ENCODE peak calls at places on chromosomes 4 and X, in ten cellular contexts. S, Y, T, G, A, J, I, D, L and Z are unnamed samples. For H3K9me3, the result is how much of the 10 kb centered on the place peaks cover.

GRCh38 chr4:183099537-183100297 is 660 bp downstream of the WWC2 start:
- DNase-seq in S (peak), Y (peak), T (peak), G (peak), A (no peak), J (peak), I (peak), D (no peak), L (peak), Z (peak)

GRCh38 chr4:88097301-88097700 is 61.1 kb downstream of the ABCG2 start:
- DNase-seq in S (no peak), Y (no peak), T (no peak), G (no peak), A (no peak), J (no peak), I (no peak), D (peak), L (no peak), Z (no peak)

GRCh38 chr4:70240192-70240591 is 2.2 kb upstream of the CSN3 start:
- DNase-seq in S (no peak), Y (no peak), T (no peak), G (peak), A (no peak), J (no peak), I (peak), D (peak), L (no peak), Z (no peak)

GRCh38 chrX:66007851-66008250 is 32.0 kb downstream of the VSIG4 start:
- DNase-seq in S (no peak), Y (no peak), T (no peak), G (no peak), A (no peak), J (no peak), I (no peak), D (no peak), L (no peak), Z (no peak)

GRCh38 chr4:114200026-114200425 is 220.6 kb upstream of the ARSJ start:
- DNase-seq in S (no peak), Y (no peak), T (no peak), G (peak), A (no peak), J (no peak), I (no peak), D (no peak), L (no peak), Z (no peak)

GRCh38 chr4:27474691-27475090 is 614.0 kb downstream of the STIM2 start:
- DNase-seq in S (no peak), Y (no peak), T (no peak), G (no peak), A (no peak), J (no peak), I (no peak), D (no peak), L (no peak), Z (no peak)

GRCh38 chr4:159071178-159071968 is 31.5 kb upstream of the RAPGEF2 start:
- DNase-seq in S (no peak), Y (peak), T (no peak), G (no peak), A (no peak), J (no peak), I (peak), D (peak), L (no peak), Z (no peak)

GRCh38 chr4:89860971-89861370 is 24.0 kb upstream of the SNCA start:
- DNase-seq in S (no peak), Y (no peak), T (no peak), G (no peak), A (no peak), J (no peak), I (no peak), D (no peak), L (no peak), Z (no peak)

GRCh38 chr4:20839957-20840356 is 139.7 kb downstream of the PACRGL start:
- DNase-seq in S (no peak), Y (peak), T (no peak), G (no peak), A (no peak), J (no peak), I (peak), D (peak), L (no peak), Z (no peak)

GRCh38 chr4:31236635-31237173 is 516.5 kb downstream of the PCDH7 start:
- DNase-seq in S (no peak), Y (no peak), T (no peak), G (no peak), A (no peak), J (no peak), I (no peak), D (no peak), L (no peak), Z (no peak)

GRCh38 chr4:1576961-1577814 is 106.9 kb downstream of the FAM53A start:
- DNase-seq in S (no peak), Y (no peak), T (no peak), G (no peak), A (no peak), J (peak), I (no peak), D (no peak), L (no peak), Z (no peak)

GRCh38 chr4:74284074-74284473 is 24.2 kb upstream of the EPGN start:
- DNase-seq in S (no peak), Y (peak), T (no peak), G (no peak), A (no peak), J (no peak), I (no peak), D (peak), L (no peak), Z (no peak)

GRCh38 chr4:101205878-101206277 is 141.4 kb downstream of the PPP3CA start:
- DNase-seq in S (no peak), Y (peak), T (no peak), G (no peak), A (no peak), J (no peak), I (no peak), D (peak), L (no peak), Z (no peak)

GRCh38 chr4:185532327-185532726 is 3.0 kb downstream of the PDLIM3 start:
- DNase-seq in S (no peak), Y (no peak), T (no peak), G (no peak), A (no peak), J (no peak), I (no peak), D (no peak), L (no peak), Z (no peak)

GRCh38 chr4:13963601-13964000 is 336.1 kb upstream of the BOD1L1 start:
- DNase-seq in S (no peak), Y (no peak), T (no peak), G (no peak), A (no peak), J (no peak), I (no peak), D (peak), L (no peak), Z (no peak)

GRCh38 chr4:5865896-5866599 is 26.8 kb downstream of the CRMP1 start:
- DNase-seq in S (no peak), Y (no peak), T (no peak), G (no peak), A (no peak), J (no peak), I (no peak), D (no peak), L (no peak), Z (no peak)

GRCh38 chr4:32161382-32161781 is 1441.2 kb downstream of the PCDH7 start:
- DNase-seq in S (no peak), Y (no peak), T (no peak), G (no peak), A (no peak), J (no peak), I (peak), D (peak), L (no peak), Z (no peak)

GRCh38 chr4:24768006-24768405 is 27.4 kb upstream of the SOD3 start:
- DNase-seq in S (no peak), Y (no peak), T (no peak), G (no peak), A (no peak), J (no peak), I (no peak), D (no peak), L (no peak), Z (no peak)

GRCh38 chr4:121597346-121597934 is 99.3 kb downstream of the ANXA5 start:
- DNase-seq in S (no peak), Y (no peak), T (no peak), G (no peak), A (no peak), J (no peak), I (no peak), D (no peak), L (no peak), Z (no peak)

GRCh38 chr4:110009526-110009925 is 96.8 kb downstream of the EGF start:
- DNase-seq in S (no peak), Y (no peak), T (no peak), G (no peak), A (no peak), J (no peak), I (no peak), D (no peak), L (no peak), Z (no peak)

GRCh38 chrX:118941147-118941546 is 33.3 kb upstream of the LONRF3 start:
- DNase-seq in S (no peak), Y (no peak), T (no peak), G (no peak), A (no peak), J (no peak), I (no peak), D (no peak), L (no peak), Z (no peak)

GRCh38 chr4:66842401-66842800 is 702.9 kb downstream of the CENPC start:
- DNase-seq in S (no peak), Y (no peak), T (no peak), G (no peak), A (no peak), J (no peak), I (no peak), D (no peak), L (no peak), Z (no peak)

GRCh38 chrX:64377753-64378152 is 17.5 kb downstream of the MTMR8 start:
- DNase-seq in S (no peak), Y (no peak), T (no peak), G (no peak), A (no peak), J (no peak), I (no peak), D (no peak), L (no peak), Z (no peak)

GRCh38 chr4:13534344-13535063 is 9.8 kb downstream of the NKX3-2 start:
- DNase-seq in S (no peak), Y (no peak), T (no peak), G (no peak), A (no peak), J (no peak), I (no peak), D (no peak), L (no peak), Z (no peak)

GRCh38 chrX:54178100-54178940 is 4.7 kb downstream of the FAM120C start:
- DNase-seq in S (no peak), Y (peak), T (no peak), G (no peak), A (no peak), J (no peak), I (no peak), D (peak), L (no peak), Z (no peak)

GRCh38 chr4:107444-108429 is 16.6 kb upstream of the ZNF718 start:
- DNase-seq in S (no peak), Y (no peak), T (no peak), G (no peak), A (no peak), J (peak), I (peak), D (no peak), L (peak), Z (no peak)

GRCh38 chrX:149699761-149700160 is 12.1 kb upstream of the MAGEA11 start:
- DNase-seq in S (no peak), Y (no peak), T (no peak), G (no peak), A (no peak), J (no peak), I (no peak), D (no peak), L (no peak), Z (no peak)

GRCh38 chrX:67651437-67652142 is 107.8 kb downstream of the AR start:
- DNase-seq in S (no peak), Y (no peak), T (no peak), G (no peak), A (no peak), J (no peak), I (no peak), D (no peak), L (no peak), Z (no peak)
- H3K9me3 ChIP-seq in S (under half), Y (under half), T (under half), G (under half), A (under half), J (under half), I (under half), D (under half), L (under half), Z (under half)

DNA sequence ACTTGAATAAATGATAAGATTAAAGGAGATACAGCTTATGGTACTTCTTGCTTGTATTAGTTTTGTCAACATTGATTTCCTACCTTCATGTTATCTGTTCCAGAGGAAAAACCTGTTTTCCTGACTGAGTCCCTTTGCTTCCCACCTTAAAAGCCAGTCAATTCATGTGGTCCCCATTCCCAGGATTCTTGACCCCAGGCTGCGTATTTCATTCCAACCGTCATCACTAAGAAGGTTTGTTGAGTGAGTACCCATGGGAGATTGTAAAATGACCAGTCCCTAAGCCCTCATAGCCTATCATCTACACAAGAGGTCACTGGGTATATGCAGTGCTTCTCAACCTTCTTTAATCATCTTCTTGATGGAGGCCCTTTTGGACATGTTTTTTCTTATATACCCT is 52.2 kb downstream of the BEX3 start:
- DNase-seq in S (no peak), Y (no peak), T (no peak), G (no peak), A (no peak), J (no peak), I (no peak), D (no peak), L (no peak), Z (no peak)
- TF ChIP-seq CTCF in S (no peak), Y (no peak), T (no peak), G (no peak), A (no peak), J (no peak), I (no peak), D (no peak), L (no peak), Z (no peak)

GRCh38 chrX:134679644-134680043 is 21.4 kb upstream of the PLAC1 start:
- DNase-seq in S (no peak), Y (no peak), T (no peak), G (no peak), A (no peak), J (no peak), I (no peak), D (no peak), L (no peak), Z (no peak)

GRCh38 chrX:134676440-134676839 is 18.2 kb upstream of the PLAC1 start:
- DNase-seq in S (no peak), Y (peak), T (no peak), G (no peak), A (no peak), J (no peak), I (peak), D (peak), L (no peak), Z (peak)

GRCh38 chrX:134682081-134682480 is 23.8 kb upstream of the PLAC1 start:
- DNase-seq in S (no peak), Y (no peak), T (no peak), G (no peak), A (no peak), J (no peak), I (no peak), D (no peak), L (no peak), Z (no peak)

GRCh38 chrX:134677332-134677731 is 19.1 kb upstream of the PLAC1 start:
- DNase-seq in S (no peak), Y (no peak), T (no peak), G (no peak), A (no peak), J (no peak), I (no peak), D (no peak), L (no peak), Z (no peak)

GRCh38 chrX:134679226-134679625 is 21.0 kb upstream of the PLAC1 start:
- DNase-seq in S (no peak), Y (no peak), T (no peak), G (no peak), A (no peak), J (no peak), I (no peak), D (peak), L (no peak), Z (no peak)
- H3K27ac ChIP-seq in S (no peak), Y (no peak), T (no peak), G (no peak), A (no peak), J (no peak), I (no peak), D (no peak), L (no peak), Z (no peak)

DNA sequence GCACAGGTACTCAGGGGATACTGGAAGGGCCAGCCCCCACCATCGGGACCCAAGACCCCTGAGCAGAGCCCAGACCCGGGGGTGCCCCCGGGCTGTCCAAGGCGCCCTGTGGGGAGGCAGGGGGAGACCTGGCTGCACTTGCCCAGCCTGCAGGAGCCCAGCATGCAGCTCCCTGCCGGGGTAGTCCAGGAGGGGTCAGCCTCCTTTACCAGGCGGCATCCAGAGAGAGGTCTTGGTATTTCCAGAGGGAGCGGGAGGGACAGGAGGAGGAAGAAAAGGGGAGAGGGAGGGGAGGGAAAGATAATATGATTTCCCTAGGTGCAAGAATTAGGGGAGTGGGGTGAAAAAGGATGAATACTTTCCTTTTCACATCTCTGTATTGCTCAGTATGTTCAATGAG is 97.5 kb downstream of the ABLIM2 start:
- DNase-seq in S (no peak), Y (no peak), T (no peak), G (no peak), A (no peak), J (no peak), I (no peak), D (no peak), L (no peak), Z (no peak)
- H3K9me3 ChIP-seq in S (under half), Y (under half), T (under half), G (under half), A (under half), J (under half), I (under half), D (under half), L (under half), Z (under half)

GRCh38 chr4:23614284-23614892 is 275.5 kb downstream of the PPARGC1A start:
- DNase-seq in S (no peak), Y (peak), T (no peak), G (no peak), A (no peak), J (no peak), I (peak), D (peak), L (peak), Z (peak)
- TF ChIP-seq CTCF in S (peak), Y (no peak), T (no peak), G (peak), A (no peak), J (no peak), I (peak), D (peak), L (peak), Z (peak)

DNA sequence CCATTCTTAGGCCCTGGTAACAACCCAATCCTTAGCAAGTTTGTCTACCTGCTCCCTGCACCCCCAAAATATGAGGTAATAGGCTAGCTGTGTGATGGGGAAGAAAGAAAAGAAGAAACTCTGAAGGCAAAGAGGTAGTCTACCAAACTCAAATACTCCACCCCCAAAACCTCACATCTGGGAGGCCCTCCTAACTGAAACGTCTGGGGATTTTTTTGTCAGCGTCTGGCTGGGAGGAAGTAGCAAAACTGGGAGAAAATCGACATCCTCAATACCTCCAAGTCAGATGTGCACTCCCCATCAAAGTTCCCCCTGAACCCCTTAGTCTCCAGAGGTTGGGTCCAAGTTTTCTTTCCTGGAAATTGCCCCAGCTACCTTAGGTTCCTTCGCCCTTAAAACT is 1.0 kb downstream of the LAMP2 start:
- DNase-seq in S (no peak), Y (no peak), T (no peak), G (no peak), A (no peak), J (no peak), I (no peak), D (no peak), L (no peak), Z (no peak)
- H3K27ac ChIP-seq in S (peak), Y (peak), T (peak), G (peak), A (peak), J (peak), I (peak), D (peak), L (no peak), Z (peak)

DNA sequence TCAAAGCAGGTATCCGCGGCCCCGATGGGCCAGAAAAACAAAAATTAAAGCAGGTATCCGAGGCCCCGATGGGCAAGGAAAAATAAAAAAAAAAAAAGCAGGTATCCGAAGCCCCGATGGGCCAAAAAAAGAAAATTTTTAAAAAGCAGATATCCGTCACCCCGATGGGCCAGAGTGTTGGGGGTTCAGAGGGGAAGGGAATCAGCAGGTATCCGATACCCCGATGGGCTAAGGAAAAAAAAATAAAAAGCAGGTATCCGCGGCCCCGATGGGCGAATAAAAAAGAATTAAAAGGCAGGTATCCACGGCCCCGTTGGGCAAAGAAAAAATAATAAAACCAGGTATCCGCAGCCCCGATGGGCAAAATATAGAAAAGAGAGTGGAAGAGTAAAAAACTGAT is 289.0 kb downstream of the CHIC1 start:
- DNase-seq in S (no peak), Y (no peak), T (no peak), G (no peak), A (no peak), J (no peak), I (no peak), D (no peak), L (no peak), Z (no peak)
- H3K9me3 ChIP-seq in S (under half), Y (under half), T (under half), G (under half), A (under half), J (under half), I (under half), D (under half), L (under half), Z (under half)

DNA sequence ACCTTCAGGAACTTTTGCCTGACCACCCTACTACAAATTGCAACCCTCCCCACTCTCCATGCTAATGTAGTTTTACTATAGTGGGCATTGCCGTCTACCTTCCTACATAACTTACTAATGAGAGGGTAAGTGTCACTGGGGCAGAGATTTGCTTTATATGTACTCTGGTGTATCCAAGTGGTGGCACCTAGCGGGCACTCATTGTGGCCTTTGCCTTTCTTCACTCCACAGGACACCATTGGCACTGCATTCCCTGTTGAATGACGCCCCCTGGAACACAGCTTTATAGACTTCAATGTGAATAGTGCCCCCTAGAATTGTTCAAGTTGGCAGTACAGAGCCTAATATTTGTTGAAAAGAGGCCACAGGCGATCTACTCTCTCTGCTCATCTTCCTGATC is 215.8 kb downstream of the MID1IP1 start:
- DNase-seq in S (no peak), Y (peak), T (no peak), G (peak), A (no peak), J (no peak), I (no peak), D (no peak), L (no peak), Z (no peak)
- TF ChIP-seq CTCF in S (no peak), Y (no peak), T (no peak), G (peak), A (no peak), J (no peak), I (no peak), D (no peak), L (no peak), Z (no peak)

GRCh38 chr4:143186202-143186601 is 1.5 kb downstream of the USP38 start:
- DNase-seq in S (no peak), Y (no peak), T (no peak), G (no peak), A (no peak), J (no peak), I (peak), D (peak), L (no peak), Z (no peak)
- H3K27ac ChIP-seq in S (peak), Y (no peak), T (no peak), G (peak), A (peak), J (no peak), I (peak), D (peak), L (no peak), Z (no peak)